ENCODE peak calls at places on chromosomes 4 and X, in four cellular contexts. I is naive thymus-derived CD4-positive, alpha-beta T cell; W is lung; Z is GM06990. C is an unnamed sample.

GRCh38 chr4:38163216-38164006 is 203.2 kb downstream of the PTTG2 start:
- DNase-seq in I (no peak), W (no peak), Z (no peak), C (no peak)

GRCh38 chrX:56366901-56367300 is 134.7 kb downstream of the KLF8 start:
- DNase-seq in W (no peak), Z (no peak), I (no peak), C (no peak)

GRCh38 chrX:46325312-46325877 is 219.8 kb downstream of the ZNF674 start:
- DNase-seq in W (peak; percentile 47), Z (no peak), I (no peak), C (peak; percentile 62)

GRCh38 chr4:142156246-142156645 is 519.9 kb downstream of the IL15 start:
- DNase-seq in W (no peak), I (no peak), Z (no peak), C (no peak)

GRCh38 chr4:148397006-148397673 is 45.1 kb downstream of the NR3C2 start:
- DNase-seq in W (no peak), I (no peak), Z (no peak), C (no peak)

GRCh38 chrX:39907964-39908616 is 189.7 kb downstream of the BCOR start:
- DNase-seq in I (no peak), Z (no peak), W (peak; percentile 74), C (peak; percentile 83)

GRCh38 chr4:128427832-128428366 is 140.3 kb upstream of the PGRMC2 start:
- DNase-seq in Z (no peak), W (peak; percentile 66), I (no peak), C (peak; percentile 56)

GRCh38 chr4:143402776-143403550 is 66.3 kb downstream of the GAB1 start:
- DNase-seq in W (no peak), I (no peak), Z (no peak), C (peak; percentile 31)

GRCh38 chrX:27039332-27039731 is 423.8 kb downstream of the PPP4R3C start:
- DNase-seq in I (no peak), W (no peak), Z (no peak), C (no peak)

GRCh38 chr4:75542824-75543223 is 13.0 kb upstream of the ODAPH start:
- DNase-seq in I (no peak), Z (no peak), W (no peak), C (no peak)

GRCh38 chrX:10104958-10105658 is 51.7 kb upstream of the CLCN4 start:
- DNase-seq in I (no peak), W (no peak), Z (no peak), C (no peak)

GRCh38 chr4:38170380-38170779 is 210.2 kb downstream of the PTTG2 start:
- DNase-seq in I (no peak), W (no peak), Z (no peak), C (no peak)

GRCh38 chrX:12978205-12979010 is 3.5 kb downstream of the TMSB4X start:
- DNase-seq in W (no peak), I (peak; percentile 88), Z (peak; percentile 83), C (no peak)

GRCh38 chrX:134935286-134935685 is 55.5 kb upstream of the SMIM10 start:
- DNase-seq in W (no peak), I (no peak), Z (no peak), C (no peak)

GRCh38 chrX:10112510-10112909 is 44.3 kb upstream of the CLCN4 start:
- DNase-seq in I (no peak), W (no peak), Z (peak; percentile 48), C (no peak)

GRCh38 chr4:41256740-41257256 is at the start of gene UCHL1:
- DNase-seq in I (no peak), W (no peak), Z (peak; percentile 88), C (peak; percentile 49)

GRCh38 chr4:131304686-131305085 is 1844.4 kb upstream of the PCDH10 start:
- DNase-seq in I (no peak), W (no peak), Z (no peak), C (no peak)

GRCh38 chr4:4461850-4462249 is 74.9 kb downstream of the NSG1 start:
- DNase-seq in I (no peak), W (no peak), Z (no peak), C (peak; percentile 92)

GRCh38 chr4:151355155-151355554 is 29.8 kb upstream of the SH3D19 start:
- DNase-seq in W (no peak), Z (no peak), I (no peak), C (no peak)

GRCh38 chr4:159480826-159481225 is 377.9 kb downstream of the RAPGEF2 start:
- DNase-seq in W (no peak), Z (no peak), I (no peak), C (no peak)

GRCh38 chr4:81648576-81649272 is 177.0 kb upstream of the RASGEF1B start:
- DNase-seq in Z (no peak), I (peak; percentile 71), W (no peak), C (no peak)

GRCh38 chr4:53313510-53313909 is 52.4 kb downstream of the SCFD2 start:
- DNase-seq in W (no peak), I (no peak), Z (no peak), C (no peak)

GRCh38 chrX:53688300-53688699 is 1.8 kb upstream of the HUWE1 start:
- DNase-seq in W (no peak), Z (no peak), I (no peak), C (no peak)

GRCh38 chrX:152821145-152821765 is 9.3 kb downstream of the CETN2 start:
- DNase-seq in W (no peak), Z (no peak), I (no peak), C (peak; percentile 50)

GRCh38 chr4:42315231-42315630 is 82.1 kb upstream of the SHISA3 start:
- DNase-seq in I (no peak), W (no peak), Z (no peak), C (no peak)

GRCh38 chrX:14832151-14832550 is 40.7 kb downstream of the FANCB start:
- DNase-seq in I (no peak), Z (no peak), W (no peak), C (no peak)

GRCh38 chr4:45580306-45580705 is 543.5 kb downstream of the GABRG1 start:
- DNase-seq in W (no peak), I (no peak), Z (no peak), C (no peak)

GRCh38 chrX:47380268-47380667 is 9.9 kb downstream of the ZNF157 start:
- DNase-seq in I (peak; percentile 88), Z (no peak), W (no peak), C (no peak)

GRCh38 chr4:173515458-173515857 is 14.6 kb downstream of the HAND2 start:
- DNase-seq in Z (no peak), W (no peak), I (no peak), C (no peak)

DNA sequence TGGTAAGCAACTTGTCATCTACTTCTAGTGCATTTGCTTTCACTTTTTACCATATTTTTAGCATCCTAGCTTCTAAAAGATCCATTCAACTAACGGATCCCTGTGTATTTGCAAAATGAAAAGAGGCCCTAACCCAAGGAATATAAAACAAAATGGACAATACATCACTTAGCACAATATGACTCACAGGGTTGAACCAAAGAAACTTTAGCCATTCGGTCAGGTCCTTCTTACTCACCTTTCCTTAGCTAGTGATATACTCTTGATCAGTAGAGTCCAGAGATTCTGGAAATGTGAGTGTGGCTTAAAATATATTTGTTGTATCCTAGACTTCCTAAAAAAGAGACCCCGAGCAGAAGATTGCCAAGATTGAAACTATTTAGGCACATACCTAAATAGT is 19.5 kb downstream of the TMPRSS11E start:
- DNase-seq in I (no peak), Z (no peak), W (no peak), C (no peak)
- H3K4me3 ChIP-seq in I (no peak overlapping the region), Z (no peak overlapping the region), W (no peak overlapping the region), C (no peak overlapping the region)

DNA sequence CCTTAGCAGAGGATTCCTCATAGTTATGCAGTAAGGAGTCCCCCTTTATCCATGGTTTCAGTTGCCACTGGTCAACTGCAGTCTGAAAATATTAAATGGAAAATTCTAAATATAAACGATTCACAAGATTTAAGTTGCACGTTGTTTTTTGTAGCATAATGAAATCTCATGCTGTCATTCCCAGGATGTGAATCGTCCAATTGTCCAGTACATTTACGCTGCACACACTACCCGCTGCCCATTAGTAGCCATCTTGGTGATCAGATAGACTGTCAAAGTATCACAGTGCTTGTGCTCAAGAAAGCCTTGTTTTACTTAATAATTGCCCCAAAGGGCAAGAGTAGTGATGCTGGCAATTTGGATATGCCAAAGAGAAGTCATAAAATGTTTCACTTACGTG is 434.8 kb downstream of the MAPK10 start:
- DNase-seq in I (no peak), W (no peak), Z (no peak), C (no peak)
- H3K4me3 ChIP-seq in I (no peak overlapping the region), W (no peak overlapping the region), Z (no peak overlapping the region), C (no peak overlapping the region)

GRCh38 chrX:103051260-103051789 is 12.6 kb downstream of the BEX1 start:
- DNase-seq in I (no peak), W (no peak), Z (no peak), C (no peak)

GRCh38 chrX:103056902-103057301 is 7.1 kb downstream of the BEX1 start:
- DNase-seq in Z (no peak), I (no peak), W (no peak), C (no peak)

DNA sequence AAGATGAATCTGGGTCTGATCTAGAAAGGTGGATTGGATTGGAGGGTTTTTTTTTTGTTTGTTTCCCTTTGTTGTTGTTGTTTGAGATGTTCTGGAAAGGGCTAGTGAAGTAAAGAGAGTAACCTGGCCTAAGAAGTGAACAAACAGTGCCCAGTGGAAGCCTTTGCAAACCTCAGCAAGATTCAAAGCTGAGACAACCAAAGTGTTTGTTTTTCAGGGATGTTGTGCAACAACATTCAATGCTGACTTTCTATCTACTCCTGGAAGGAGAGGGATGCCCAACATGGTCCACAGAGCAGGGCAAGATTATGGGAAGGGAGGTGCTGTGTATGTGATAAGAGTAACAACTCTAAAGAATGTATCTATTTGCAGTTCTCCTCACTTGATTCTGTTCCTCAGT is 11.3 kb downstream of the BEX1 start:
- DNase-seq in I (no peak), W (no peak), Z (no peak), C (no peak)
- H3K4me3 ChIP-seq in I (no peak overlapping the region), W (no peak overlapping the region), Z (no peak overlapping the region), C (no peak overlapping the region)

DNA sequence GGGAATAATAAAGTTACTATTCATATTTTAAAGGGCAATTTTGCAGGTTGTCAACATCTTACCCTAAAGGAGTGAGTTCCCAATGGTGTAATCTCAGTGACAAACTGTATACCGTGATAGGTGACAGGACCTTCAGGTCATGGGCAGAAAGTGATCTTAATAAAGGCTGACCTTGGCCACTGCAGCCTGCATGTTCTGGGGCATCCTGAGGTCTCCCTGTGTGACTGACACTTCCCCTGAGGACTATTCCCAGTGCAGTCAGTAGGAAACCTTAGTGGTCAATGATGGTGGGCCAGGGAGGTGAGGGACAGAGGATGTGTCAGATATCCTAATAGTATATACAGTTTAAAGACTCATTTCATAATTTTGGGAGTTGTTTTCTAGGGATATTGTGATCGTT is 137.2 kb downstream of the SHROOM3 start:
- DNase-seq in W (no peak), I (no peak), Z (no peak), C (no peak)
- H3K4me3 ChIP-seq in W (no peak overlapping the region), I (no peak overlapping the region), Z (no peak overlapping the region), C (no peak overlapping the region)

GRCh38 chr4:100086766-100087431 is 103.4 kb downstream of the DDIT4L start:
- DNase-seq in Z (no peak), W (no peak), I (no peak), C (no peak)
- H3K4me3 ChIP-seq in Z (no peak overlapping the region), W (no peak overlapping the region), I (no peak overlapping the region), C (no peak overlapping the region)

GRCh38 chrX:137549846-137550534 is 15.9 kb upstream of the ZIC3 start:
- DNase-seq in W (no peak), I (no peak), Z (no peak), C (no peak)
- H3K4me3 ChIP-seq in W (no peak overlapping the region), I (no peak overlapping the region), Z (no peak overlapping the region), C (no peak overlapping the region)

C was measured in adrenal gland.